ENCODE peak calls at places on chromosomes 2 and 18, in nine cellular contexts. M, Z, N, W, R, S, G, Y and J are unnamed samples.

GRCh38 chr2:236745420-236746210 is 176.0 kb downstream of the ACKR3 start:
- DNase-seq in Z (no peak), S (no peak), G (no peak), M (no peak), R (no peak), Y (no peak), W (no peak), N (peak), J (no peak)

GRCh38 chr2:234496835-234497591 is at the start of gene ARL4C:
- DNase-seq in G (no peak), M (peak), Y (peak), S (no peak), R (peak), N (peak), Z (peak), W (peak), J (peak)

GRCh38 chr2:29389686-29390085 is 274.5 kb downstream of the CLIP4 start:
- DNase-seq in Y (no peak), S (no peak), Z (no peak), R (no peak), M (no peak), N (no peak), W (no peak), G (no peak), J (no peak)

GRCh38 chr2:44103643-44104038 is 65.0 kb upstream of the PPM1B start:
- DNase-seq in Y (no peak), G (no peak), W (no peak), R (no peak), N (no peak), Z (no peak), M (no peak), S (no peak), J (no peak)

GRCh38 chr2:225002039-225002655 is 40.1 kb downstream of the DOCK10 start:
- DNase-seq in Z (peak), S (peak), M (peak), R (no peak), W (peak), Y (no peak), G (no peak), N (peak), J (peak)

GRCh38 chr2:63424329-63425078 is 163.8 kb downstream of the WDPCP start:
- DNase-seq in G (no peak), R (no peak), N (peak), Y (no peak), W (no peak), Z (no peak), S (peak), M (no peak), J (peak)

GRCh38 chr2:160238392-160238791 is 38.3 kb upstream of the ITGB6 start:
- DNase-seq in S (no peak), Z (no peak), Y (no peak), M (no peak), R (no peak), G (no peak), N (no peak), W (no peak), J (no peak)

GRCh38 chr2:139177041-139177440 is 396.9 kb upstream of the NXPH2 start:
- DNase-seq in Y (no peak), G (no peak), M (no peak), S (no peak), Z (no peak), N (no peak), R (no peak), W (no peak), J (no peak)

GRCh38 chr18:36179562-36180334 is 7.5 kb upstream of the MOCOS start:
- DNase-seq in R (no peak), S (peak), Y (no peak), M (no peak), N (peak), G (no peak), W (no peak), Z (no peak), J (peak)

GRCh38 chr2:84850471-84850870 is 30.4 kb downstream of the TRABD2A start:
- DNase-seq in S (no peak), Y (no peak), N (no peak), R (no peak), Z (no peak), G (no peak), W (no peak), M (no peak), J (no peak)

GRCh38 chr2:237858294-237859081 is 935 bp upstream of the RAMP1 start:
- DNase-seq in W (peak), G (no peak), R (peak), Y (no peak), N (peak), M (no peak), Z (peak), S (peak), J (peak)

GRCh38 chr18:76134631-76135030 is 360.4 kb downstream of the ZNF516 start:
- DNase-seq in W (no peak), N (no peak), Z (no peak), S (peak), R (no peak), G (no peak), Y (no peak), M (no peak), J (no peak)

GRCh38 chr18:62438876-62439275 is 83.9 kb upstream of the ZCCHC2 start:
- DNase-seq in S (no peak), R (no peak), W (no peak), M (no peak), N (no peak), Z (no peak), Y (no peak), G (no peak), J (no peak)

GRCh38 chr2:117065912-117066311 is 748.6 kb upstream of the DDX18 start:
- DNase-seq in G (no peak), S (no peak), W (no peak), N (no peak), Y (no peak), R (no peak), Z (no peak), M (no peak), J (no peak)

GRCh38 chr18:63590966-63591695 is 4.0 kb downstream of the SERPINB13 start:
- DNase-seq in Y (no peak), R (no peak), S (no peak), W (no peak), Z (no peak), M (no peak), G (no peak), N (no peak), J (no peak)